ENCODE peak calls at places on chromosome 3, in seven cellular contexts. S is psoas muscle; I is spleen; V is CD8-positive, alpha-beta T cell; Z is SJSA1; X is GM23248; W is breast epithelium. J is an unnamed sample.
A peak's percentile ranks its signal among the peaks of the same experiment; 100 is the strongest.

GRCh38 chr3:32321095-32321835 is 70.4 kb upstream of the CMTM7 start:
- DNase-seq in S (no peak), I (no peak), V (no peak), Z (no peak), X (no peak), W (no peak), J (no peak)

GRCh38 chr3:85342915-85343314 is 384.1 kb downstream of the CADM2 start:
- DNase-seq in S (no peak), I (no peak), V (no peak), Z (no peak), X (no peak), W (no peak), J (no peak)

GRCh38 chr3:159787191-159787590 is 201.4 kb upstream of the IL12A start:
- DNase-seq in S (no peak), I (no peak), V (no peak), Z (peak; percentile 68), X (peak; percentile 84), W (no peak), J (no peak)

GRCh38 chr3:149548729-149549065 is 74.2 kb downstream of the TM4SF4 start:
- DNase-seq in S (no peak), I (no peak), V (no peak), Z (no peak), X (no peak), W (no peak), J (no peak)

GRCh38 chr3:14243782-14244181 is 65.2 kb downstream of the LSM3 start:
- DNase-seq in S (no peak), I (no peak), V (no peak), Z (no peak), X (no peak), W (no peak), J (no peak)

GRCh38 chr3:7876741-7877297 is 624.8 kb upstream of the LMCD1 start:
- DNase-seq in S (no peak), I (no peak), V (peak; percentile 50), Z (no peak), X (no peak), W (no peak), J (no peak)

GRCh38 chr3:124888482-124889441 is 1.6 kb upstream of the ITGB5 start:
- DNase-seq in S (no peak), I (no peak), V (no peak), Z (no peak), X (no peak), W (no peak), J (no peak)

GRCh38 chr3:51703026-51703775 is 3.7 kb upstream of the GRM2 start:
- DNase-seq in S (peak; percentile 7), I (peak; percentile 47), V (no peak), Z (no peak), X (no peak), W (no peak), J (no peak)

GRCh38 chr3:51311055-51311454 is 74.0 kb upstream of the MANF start:
- DNase-seq in S (no peak), I (no peak), V (no peak), Z (peak; percentile 14), X (peak; percentile 56), W (no peak), J (no peak)

GRCh38 chr3:16239776-16240175 is 25.0 kb downstream of the DPH3 start:
- DNase-seq in S (no peak), I (no peak), V (no peak), Z (peak; percentile 25), X (no peak), W (no peak), J (no peak)

GRCh38 chr3:51950899-51951298 is 4.3 kb upstream of the GPR62 start:
- DNase-seq in S (no peak), I (peak; percentile 6), V (no peak), Z (no peak), X (no peak), W (no peak), J (no peak)

GRCh38 chr3:44522494-44522933 is 32.5 kb upstream of the ZKSCAN7 start:
- DNase-seq in S (no peak), I (no peak), V (no peak), Z (no peak), X (peak; percentile 4), W (no peak), J (no peak)

GRCh38 chr3:23242106-23242505 is 39.0 kb downstream of the UBE2E2 start:
- DNase-seq in S (no peak), I (no peak), V (no peak), Z (no peak), X (no peak), W (no peak), J (no peak)

GRCh38 chr3:130963878-130964277 is 62.7 kb downstream of the ASTE1 start:
- DNase-seq in S (no peak), I (no peak), V (no peak), Z (peak; percentile 87), X (peak; percentile 95), W (no peak), J (no peak)

GRCh38 chr3:4748701-4749378 is 230.4 kb upstream of the BHLHE40 start:
- DNase-seq in S (no peak), I (no peak), V (peak; percentile 20), Z (no peak), X (no peak), W (no peak), J (no peak)

GRCh38 chr3:114112696-114113095 is 56.2 kb downstream of the QTRT2 start:
- DNase-seq in S (no peak), I (no peak), V (no peak), Z (peak; percentile 2), X (peak; percentile 35), W (no peak), J (no peak)

GRCh38 chr3:78360849-78361248 is 1321.0 kb downstream of the ROBO2 start:
- DNase-seq in S (no peak), I (no peak), V (no peak), Z (no peak), X (no peak), W (no peak), J (no peak)

GRCh38 chr3:80384811-80385210 is 617.0 kb upstream of the ROBO1 start:
- DNase-seq in S (no peak), I (no peak), V (no peak), Z (no peak), X (no peak), W (no peak), J (no peak)

GRCh38 chr3:50364573-50365079 is 5.3 kb upstream of the TMEM115 start:
- DNase-seq in S (no peak), I (peak; percentile 90), V (no peak), Z (no peak), X (peak; percentile 53), W (no peak), J (peak; percentile 52)

GRCh38 chr3:117133066-117133465 is 423.5 kb downstream of the TUSC7 start:
- DNase-seq in S (no peak), I (no peak), V (no peak), Z (no peak), X (no peak), W (no peak), J (no peak)

GRCh38 chr3:111907151-111907550 is 48.1 kb downstream of the PHLDB2 start:
- DNase-seq in S (no peak), I (no peak), V (no peak), Z (no peak), X (no peak), W (no peak), J (no peak)
- H3K4me1 ChIP-seq in S (no peaks in the 10 kb centered on the region), I (peaks cover 17% of the 10 kb centered on the region), V (no peaks in the 10 kb centered on the region), Z (peaks cover 65% of the 10 kb centered on the region), X (peaks cover 59% of the 10 kb centered on the region), W (no peaks in the 10 kb centered on the region), J (no peaks in the 10 kb centered on the region)

GRCh38 chr3:53707222-53707621 is 139.0 kb downstream of the CHDH start:
- DNase-seq in S (no peak), I (no peak), V (no peak), Z (no peak), X (no peak), W (no peak), J (no peak)

GRCh38 chr3:53703630-53704362 is 142.4 kb downstream of the CHDH start:
- DNase-seq in S (no peak), I (no peak), V (no peak), Z (no peak), X (no peak), W (no peak), J (no peak)

GRCh38 chr3:53704363-53704725 is 141.9 kb downstream of the CHDH start:
- DNase-seq in S (no peak), I (no peak), V (no peak), Z (no peak), X (no peak), W (no peak), J (no peak)

GRCh38 chr3:53705774-53706173 is 140.4 kb downstream of the CHDH start:
- DNase-seq in S (no peak), I (no peak), V (no peak), Z (no peak), X (no peak), W (no peak), J (no peak)

GRCh38 chr3:53705024-53705750 is 141.0 kb downstream of the CHDH start:
- DNase-seq in S (no peak), I (no peak), V (no peak), Z (no peak), X (no peak), W (no peak), J (no peak)
- H3K4me1 ChIP-seq in S (no peaks in the 10 kb centered on the region), I (peaks cover 54% of the 10 kb centered on the region), V (no peaks in the 10 kb centered on the region), Z (no peaks in the 10 kb centered on the region), X (no peaks in the 10 kb centered on the region), W (no peaks in the 10 kb centered on the region), J (peaks cover 8% of the 10 kb centered on the region)

DNA sequence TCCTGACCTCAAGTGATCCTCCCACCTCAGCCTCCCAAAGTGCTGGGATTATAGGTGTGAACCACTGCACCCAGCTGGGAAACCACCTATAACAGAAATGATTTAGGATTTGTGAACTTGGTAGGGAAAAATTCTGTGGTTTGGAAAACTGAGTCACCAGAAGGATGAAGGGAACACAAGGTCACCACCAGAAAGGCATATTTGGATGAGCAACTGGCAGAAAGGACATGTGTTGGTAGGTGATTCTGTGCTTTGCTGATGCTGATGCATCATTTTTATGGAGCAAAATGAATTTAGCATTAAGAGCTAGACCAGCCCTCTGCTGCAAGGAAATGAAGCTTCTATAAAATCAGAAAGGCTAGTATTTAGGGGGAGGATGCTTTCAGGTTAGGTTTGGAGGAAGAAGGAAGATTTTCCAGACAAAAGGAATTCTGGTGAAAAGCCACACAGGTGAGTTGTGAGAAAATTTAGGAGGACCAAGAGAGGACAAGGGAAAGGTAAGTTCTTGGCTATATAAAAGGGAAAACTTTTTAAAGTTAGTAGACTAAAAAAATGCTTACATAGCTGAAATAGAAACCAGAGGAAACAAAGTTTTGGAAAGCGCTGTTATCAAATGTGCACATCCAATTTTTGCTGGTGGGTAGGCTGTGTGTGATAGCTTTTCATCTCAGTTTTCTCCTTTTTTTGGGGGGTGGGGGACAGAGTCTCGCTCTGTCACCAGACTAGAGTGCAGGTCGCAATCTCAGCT is 3.6 kb downstream of the PXK start:
- DNase-seq in S (no peak), I (no peak), V (no peak), Z (peak; percentile 15), X (peak; percentile 92), W (no peak), J (no peak)
- H3K4me1 ChIP-seq in S (peaks cover 26% of the 10 kb centered on the region), I (peaks cover 93% of the 10 kb centered on the region), V (peaks cover 29% of the 10 kb centered on the region), Z (peaks cover 42% of the 10 kb centered on the region), X (peaks cover 33% of the 10 kb centered on the region), W (no peaks in the 10 kb centered on the region), J (peaks cover 5% of the 10 kb centered on the region)

DNA sequence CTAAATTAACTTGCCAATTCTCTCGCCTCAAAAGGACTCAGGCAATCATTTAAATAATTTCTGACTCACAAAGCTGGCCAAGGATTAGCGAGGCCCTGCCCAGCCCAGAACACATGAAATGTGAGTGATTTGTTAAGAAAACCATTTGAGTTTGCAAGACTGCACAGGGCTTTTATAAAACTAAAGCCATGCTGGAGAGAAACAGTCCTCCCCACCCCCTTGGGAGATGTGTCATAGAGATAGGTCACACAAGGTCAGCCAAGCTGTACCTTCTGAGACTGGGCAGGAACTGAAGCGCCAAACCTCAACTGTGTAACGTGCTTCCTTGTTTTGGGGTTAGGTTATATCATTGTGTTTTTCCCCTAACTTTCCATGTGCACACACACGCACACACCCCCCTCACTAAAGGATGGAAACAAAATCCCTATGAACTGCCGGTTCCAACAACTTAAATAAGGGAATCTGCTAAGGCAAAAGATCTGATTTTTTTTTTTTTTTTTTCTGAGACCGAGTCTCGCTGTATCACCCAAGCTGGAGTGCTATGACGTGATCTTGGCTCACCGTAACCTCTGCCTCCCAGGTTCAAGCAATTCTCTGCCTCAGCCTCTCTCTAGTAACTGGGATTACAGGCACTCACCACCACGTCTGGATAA is 8.1 kb downstream of the SPATA12 start:
- DNase-seq in S (peak; percentile 58), I (peak; percentile 73), V (peak; percentile 13), Z (peak; percentile 10), X (peak; percentile 89), W (no peak), J (no peak)
- H3K4me1 ChIP-seq in S (peaks cover 7% of the 10 kb centered on the region), I (peaks cover 27% of the 10 kb centered on the region), V (no peaks in the 10 kb centered on the region), Z (peaks cover 7% of the 10 kb centered on the region), X (peaks cover 14% of the 10 kb centered on the region), W (no peaks in the 10 kb centered on the region), J (no peaks in the 10 kb centered on the region)

J was measured in pancreas.